ENCODE peak calls at places on chromosomes 13 and 19, in seven cellular contexts. W is stimulated activated effector memory CD8-positive, alpha-beta T cell treated with anti-CD3 and anti-CD28 coated beads, Interleukin-12 subunit alpha, Interleukin-12 subunit beta, amount 100 ng/mL, for 72 hours; Z is EL; J is naive thymus-derived CD4-positive, alpha-beta T cell; R is iPS-NIHi11; O is NCI-H510A treated with DMSO at 0.1 percent for 48 hours; P is stimulated activated CD4-positive, alpha-beta T cell treated with anti-CD3 and anti-CD28 coated beads, Interleukin-15, amount 100 ng/mL, for 1 hour. G is an unnamed sample.

GRCh38 chr13:86792153-86792651 is 879.0 kb upstream of the SLITRK5 start:
- DNase-seq in W (no peak), Z (no peak), J (no peak), R (no peak), O (no peak), P (no peak), G (no peak)

GRCh38 chr13:33207616-33207964 is 78.0 kb downstream of the STARD13 start:
- DNase-seq in W (no peak), Z (peak), J (no peak), R (no peak), O (no peak), P (no peak), G (no peak)

GRCh38 chr19:55658846-55659459 is 4.1 kb downstream of the U2AF2 start:
- DNase-seq in W (no peak), Z (no peak), J (no peak), R (no peak), O (no peak), P (no peak), G (no peak)

GRCh38 chr13:85284349-85284748 is 514.9 kb downstream of the SLITRK6 start:
- DNase-seq in W (no peak), Z (no peak), J (no peak), R (no peak), O (no peak), P (no peak), G (no peak)

GRCh38 chr13:42967660-42968059 is 24.4 kb downstream of the EPSTI1 start:
- DNase-seq in W (no peak), Z (no peak), J (no peak), R (no peak), O (no peak), P (no peak), G (no peak)

GRCh38 chr13:24276310-24276709 is 33.1 kb upstream of the C1QTNF9 start:
- DNase-seq in W (no peak), Z (no peak), J (peak), R (no peak), O (no peak), P (no peak), G (no peak)

GRCh38 chr13:114046447-114046846 is 72.6 kb upstream of the C13orf46 start:
- DNase-seq in W (no peak), Z (no peak), J (no peak), R (no peak), O (no peak), P (no peak), G (no peak)

GRCh38 chr13:44904982-44905381 is 84.3 kb downstream of the NUFIP1 start:
- DNase-seq in W (no peak), Z (peak), J (no peak), R (no peak), O (no peak), P (no peak), G (no peak)

GRCh38 chr13:59103004-59103768 is 1060.5 kb downstream of the DIAPH3 start:
- DNase-seq in W (no peak), Z (no peak), J (no peak), R (no peak), O (no peak), P (no peak), G (no peak)

GRCh38 chr13:23506821-23507210 is 63.4 kb upstream of the TNFRSF19 start:
- DNase-seq in W (no peak), Z (peak), J (no peak), R (no peak), O (no peak), P (no peak), G (no peak)

GRCh38 chr19:39946532-39946931 is 12.1 kb upstream of the FCGBP start:
- DNase-seq in W (no peak), Z (peak), J (no peak), R (no peak), O (no peak), P (no peak), G (no peak)

GRCh38 chr19:5205388-5205787 is 135.2 kb downstream of the PTPRS start:
- DNase-seq in W (no peak), Z (no peak), J (peak), R (no peak), O (no peak), P (no peak), G (no peak)

GRCh38 chr13:32903720-32904119 is 112.5 kb upstream of the KL start:
- DNase-seq in W (no peak), Z (no peak), J (no peak), R (no peak), O (no peak), P (no peak), G (no peak)

GRCh38 chr13:40191186-40191980 is 475.1 kb downstream of the FOXO1 start:
- DNase-seq in W (no peak), Z (no peak), J (peak), R (no peak), O (no peak), P (no peak), G (peak)

GRCh38 chr13:80975903-80976302 is 635.0 kb upstream of the SPRY2 start:
- DNase-seq in W (no peak), Z (no peak), J (no peak), R (no peak), O (no peak), P (no peak), G (no peak)

GRCh38 chr19:19217110-19217509 is 5.4 kb downstream of the NCAN start:
- DNase-seq in W (no peak), Z (peak), J (no peak), R (peak), O (peak), P (no peak), G (no peak)

GRCh38 chr19:46828484-46828883 is 22.2 kb downstream of the AP2S1 start:
- DNase-seq in W (no peak), Z (peak), J (no peak), R (no peak), O (no peak), P (no peak), G (no peak)

GRCh38 chr19:19201697-19202630 is 1.2 kb downstream of the NR2C2AP start:
- DNase-seq in W (no peak), Z (no peak), J (no peak), R (no peak), O (no peak), P (no peak), G (no peak)

GRCh38 chr19:5695649-5696195 is 5.6 kb downstream of the RPL36 start:
- DNase-seq in W (no peak), Z (no peak), J (no peak), R (peak), O (no peak), P (no peak), G (no peak)

GRCh38 chr19:46766569-46767317 is 20.5 kb upstream of the STRN4 start:
- DNase-seq in W (peak), Z (peak), J (peak), R (peak), O (peak), P (peak), G (no peak)

GRCh38 chr13:76512676-76513277 is 373.4 kb downstream of the KCTD12 start:
- DNase-seq in W (no peak), Z (peak), J (no peak), R (no peak), O (peak), P (no peak), G (no peak)

GRCh38 chr13:107018285-107018684 is 450.3 kb upstream of the ARGLU1 start:
- DNase-seq in W (no peak), Z (no peak), J (no peak), R (no peak), O (no peak), P (no peak), G (no peak)

GRCh38 chr13:32783067-32783466 is 196.8 kb downstream of the PDS5B start:
- DNase-seq in W (no peak), Z (peak), J (peak), R (no peak), O (no peak), P (no peak), G (no peak)

GRCh38 chr19:6023085-6023682 is 45.2 kb upstream of the RANBP3 start:
- DNase-seq in W (no peak), Z (peak), J (no peak), R (no peak), O (no peak), P (no peak), G (no peak)

GRCh38 chr19:5369962-5370367 is 29.4 kb upstream of the PTPRS start:
- DNase-seq in W (peak), Z (peak), J (peak), R (peak), O (peak), P (peak), G (no peak)

GRCh38 chr13:75480691-75481175 is 1.2 kb downstream of the TBC1D4 start:
- DNase-seq in W (no peak), Z (peak), J (peak), R (peak), O (peak), P (peak), G (peak)

GRCh38 chr19:51702103-51702753 is 9.1 kb downstream of the SPACA6 start:
- DNase-seq in W (no peak), Z (peak), J (peak), R (peak), O (no peak), P (peak), G (peak)

GRCh38 chr13:101248739-101249138 is 167.6 kb downstream of the NALCN start:
- DNase-seq in W (no peak), Z (no peak), J (no peak), R (no peak), O (no peak), P (no peak), G (no peak)

GRCh38 chr19:3403489-3404323 is 37.3 kb downstream of the NFIC start:
- DNase-seq in W (no peak), Z (peak), J (no peak), R (peak), O (no peak), P (no peak), G (peak)

GRCh38 chr19:898663-899062 is 5.4 kb downstream of the RNU6-9 start:
- DNase-seq in W (no peak), Z (no peak), J (peak), R (peak), O (no peak), P (no peak), G (no peak)

G was measured in breast epithelium.